ENCODE peak calls at places on chromosomes 2 and 18, in nine cellular contexts. I, O, L, N, K, W, M, D and U are unnamed samples.

GRCh38 chr2:191922736-191923651 is 76.1 kb upstream of the CAVIN2 start:
- DNase-seq in K (no peak), O (no peak), N (no peak), W (no peak), L (no peak), M (no peak), I (no peak), D (no peak), U (no peak)

GRCh38 chr2:96913398-96914202 is 43.7 kb upstream of the SEMA4C start:
- DNase-seq in O (peak; percentile 59), N (no peak), K (no peak), D (peak; percentile 49), M (peak; percentile 41), L (no peak), I (no peak), W (peak; percentile 39), U (peak; percentile 43)

GRCh38 chr2:24984912-24985311 is 13.2 kb upstream of the DNAJC27 start:
- DNase-seq in N (no peak), W (peak; percentile 77), L (no peak), O (peak; percentile 82), I (no peak), M (no peak), D (no peak), K (peak; percentile 69), U (peak; percentile 70)

GRCh38 chr2:200159829-200160781 is 146.4 kb upstream of the SPATS2L start:
- DNase-seq in D (no peak), I (no peak), O (no peak), L (no peak), W (no peak), K (no peak), N (no peak), M (no peak), U (no peak)

GRCh38 chr2:98269274-98269673 is 77.0 kb upstream of the CNGA3 start:
- DNase-seq in D (no peak), N (no peak), M (no peak), O (peak; percentile 49), W (no peak), L (no peak), K (no peak), I (peak; percentile 64), U (peak; percentile 11)

GRCh38 chr2:230828272-230828961 is 36.3 kb upstream of the ITM2C start:
- DNase-seq in M (no peak), K (no peak), W (no peak), D (peak; percentile 56), N (no peak), O (no peak), L (no peak), I (no peak), U (no peak)

GRCh38 chr2:174442546-174443510 is 44.0 kb downstream of the GPR155 start:
- DNase-seq in K (no peak), M (no peak), L (no peak), O (no peak), I (peak; percentile 26), D (no peak), W (no peak), N (no peak), U (no peak)

GRCh38 chr2:16084274-16084673 is 143.9 kb downstream of the MYCN start:
- DNase-seq in L (no peak), N (no peak), I (no peak), K (no peak), W (no peak), O (no peak), D (no peak), M (no peak), U (no peak)

GRCh38 chr2:23703037-23703582 is 223.8 kb downstream of the ATAD2B start:
- DNase-seq in D (no peak), L (peak; percentile 40), W (no peak), O (no peak), K (no peak), N (no peak), I (no peak), M (no peak), U (no peak)

GRCh38 chr2:163953390-163953907 is 217.6 kb upstream of the FIGN start:
- DNase-seq in W (no peak), D (no peak), K (no peak), M (no peak), N (no peak), L (no peak), I (no peak), O (no peak), U (no peak)

GRCh38 chr2:74882299-74882687 is 48.4 kb downstream of the HK2 start:
- DNase-seq in K (no peak), N (no peak), W (no peak), D (no peak), O (no peak), L (no peak), M (no peak), I (no peak), U (no peak)

GRCh38 chr2:47208852-47209606 is 53.9 kb upstream of the STPG4 start:
- DNase-seq in I (no peak), D (no peak), L (no peak), W (no peak), K (no peak), M (no peak), N (no peak), O (no peak), U (no peak)

GRCh38 chr2:138997849-138998517 is 217.8 kb upstream of the NXPH2 start:
- DNase-seq in I (peak; percentile 39), W (no peak), O (no peak), L (no peak), D (no peak), M (no peak), K (no peak), N (no peak), U (no peak)

GRCh38 chr2:30410217-30410616 is 36.8 kb upstream of the LCLAT1 start:
- DNase-seq in W (no peak), N (no peak), I (no peak), D (no peak), L (no peak), O (no peak), K (no peak), M (no peak), U (no peak)

GRCh38 chr2:98433363-98433964 is 11.2 kb upstream of the INPP4A start:
- DNase-seq in M (no peak), O (no peak), N (no peak), W (no peak), K (no peak), L (no peak), D (no peak), I (no peak), U (no peak)

GRCh38 chr2:161245237-161245505 is 63.1 kb upstream of the PSMD14 start:
- DNase-seq in L (no peak), M (no peak), D (no peak), K (no peak), O (no peak), N (no peak), I (no peak), W (no peak), U (no peak)

GRCh38 chr18:12308386-12309100 is 502 bp downstream of the TUBB6 start:
- DNase-seq in L (peak; percentile 80), O (no peak), D (peak; percentile 45), K (peak; percentile 33), N (no peak), W (no peak), M (no peak), I (no peak), U (no peak)

GRCh38 chr2:197079414-197079813 is 152.9 kb upstream of the PGAP1 start:
- DNase-seq in W (no peak), N (no peak), I (no peak), M (no peak), O (peak; percentile 80), D (no peak), L (no peak), K (no peak), U (no peak)

GRCh38 chr2:225367482-225367881 is 32.0 kb upstream of the NYAP2 start:
- DNase-seq in O (no peak), N (no peak), I (no peak), L (no peak), W (no peak), K (no peak), D (no peak), M (no peak), U (no peak)

GRCh38 chr18:48453330-48454063 is 44.3 kb upstream of the ZBTB7C start:
- DNase-seq in M (no peak), W (no peak), N (no peak), D (no peak), K (no peak), L (peak; percentile 67), I (no peak), O (no peak), U (no peak)

GRCh38 chr2:77397763-77398162 is 124.4 kb downstream of the LRRTM4 start:
- DNase-seq in D (no peak), K (no peak), M (no peak), I (no peak), N (no peak), O (no peak), L (no peak), W (no peak), U (no peak)

GRCh38 chr18:59718108-59719057 is 21.2 kb upstream of the CCBE1 start:
- DNase-seq in K (no peak), W (no peak), M (no peak), I (no peak), N (no peak), D (no peak), O (no peak), L (no peak), U (no peak)

GRCh38 chr2:227528803-227529202 is 56.8 kb downstream of the AGFG1 start:
- DNase-seq in O (no peak), I (no peak), M (no peak), D (no peak), L (no peak), N (no peak), W (no peak), K (no peak), U (no peak)

GRCh38 chr2:29376541-29376940 is 261.3 kb downstream of the CLIP4 start:
- DNase-seq in I (no peak), K (no peak), D (no peak), O (peak; percentile 9), M (no peak), N (no peak), W (no peak), L (no peak), U (peak; percentile 78)

GRCh38 chr2:4827836-4828235 is 864.3 kb upstream of the SOX11 start:
- DNase-seq in N (no peak), M (no peak), W (no peak), L (no peak), D (no peak), I (no peak), O (no peak), K (no peak), U (no peak)

GRCh38 chr2:39849982-39850526 is 71.0 kb upstream of the THUMPD2 start:
- DNase-seq in N (no peak), O (no peak), M (no peak), K (no peak), D (no peak), I (no peak), W (no peak), L (no peak), U (no peak)

GRCh38 chr2:23042176-23042909 is 342.6 kb upstream of the KLHL29 start:
- DNase-seq in I (no peak), N (no peak), O (no peak), W (no peak), L (no peak), M (no peak), D (no peak), K (no peak), U (no peak)

GRCh38 chr2:236574000-236574399 is 4.4 kb downstream of the ACKR3 start:
- DNase-seq in I (no peak), K (no peak), O (no peak), M (no peak), W (no peak), D (no peak), N (no peak), L (no peak), U (no peak)

GRCh38 chr2:148900350-148900749 is 25.3 kb downstream of the KIF5C start:
- DNase-seq in I (no peak), M (no peak), D (no peak), O (no peak), N (no peak), K (no peak), L (no peak), W (no peak), U (no peak)

GRCh38 chr2:164867779-164868397 is 26.3 kb upstream of the COBLL1 start:
- DNase-seq in I (no peak), N (no peak), L (no peak), K (no peak), W (no peak), D (no peak), O (no peak), M (no peak), U (no peak)

GRCh38 chr2:191048073-191048472 is 34.1 kb upstream of the STAT1 start:
- DNase-seq in W (no peak), I (no peak), D (no peak), O (no peak), M (no peak), K (no peak), N (no peak), L (no peak), U (no peak)